ENCODE peak calls at places on chromosomes 5 and 9, in five cellular contexts. F is H1, P is AG20443, X is pulmonary artery endothelial cell, E is lower leg skin. O is an unnamed sample.

GRCh38 chr5:32443145-32443540 is 1.4 kb downstream of the ZFR start:
- DNase-seq in F (no peak), P (peak), X (no peak), E (no peak), O (peak)

GRCh38 chr5:157076558-157076957 is 17.6 kb upstream of the HAVCR1 start:
- DNase-seq in F (no peak), P (peak), X (no peak), E (no peak), O (peak)

GRCh38 chr5:141001854-141002666 is 35.8 kb downstream of the PCDHAC2 start:
- DNase-seq in F (peak), P (peak), X (no peak), E (no peak), O (no peak)

GRCh38 chr5:168285696-168286095 is 5.7 kb upstream of the WWC1 start:
- DNase-seq in F (no peak), P (no peak), X (no peak), E (no peak), O (no peak)

GRCh38 chr9:129996161-129996849 is 46.7 kb downstream of the FNBP1 start:
- DNase-seq in F (no peak), P (no peak), X (no peak), E (no peak), O (no peak)

GRCh38 chr9:73613092-73613701 is 461.5 kb downstream of the ANXA1 start:
- DNase-seq in F (no peak), P (no peak), X (no peak), E (no peak), O (peak)

GRCh38 chr5:89343666-89344065 is 460.7 kb upstream of the MEF2C start:
- DNase-seq in F (no peak), P (no peak), X (no peak), E (no peak), O (peak)

GRCh38 chr9:36995927-36996471 is 38.1 kb downstream of the PAX5 start:
- DNase-seq in F (peak), P (peak), X (peak), E (no peak), O (peak)

GRCh38 chr5:36939969-36940858 is 63.6 kb downstream of the NIPBL start:
- DNase-seq in F (no peak), P (no peak), X (no peak), E (no peak), O (no peak)

GRCh38 chr5:173517648-173518047 is 98.8 kb downstream of the BOD1 start:
- DNase-seq in F (peak), P (no peak), X (no peak), E (no peak), O (no peak)

GRCh38 chr9:88747768-88748167 is 212.8 kb downstream of the NXNL2 start:
- DNase-seq in F (no peak), P (peak), X (no peak), E (peak), O (peak)

O was measured in brain microvascular endothelial cell.